ENCODE peak calls at places on chromosomes 13 and 19, in nine cellular contexts. I is GM12878, D is stomach, G is SK-N-SH, E is HepG2, A is K562, F is transverse colon, Y is esophagus muscularis mucosa, Z is H1. W is an unnamed sample.
A peak's percentile ranks its signal among the peaks of the same experiment; 100 is the strongest.

GRCh38 chr13:106534844-106535551 is 464 bp downstream of the EFNB2 start:
- DNase-seq in I (no peak), D (peak; percentile 35), G (no peak), E (no peak), A (peak; percentile 29), F (no peak), Y (no peak), Z (peak; percentile 76), W (peak; percentile 68)

GRCh38 chr13:79973533-79973963 is 367.4 kb downstream of the SPRY2 start:
- DNase-seq in I (no peak), D (no peak), G (peak; percentile 2), E (no peak), A (peak; percentile 8), F (peak; percentile 17), Y (no peak), Z (no peak), W (no peak)

GRCh38 chr19:33872445-33873320 is 76.0 kb downstream of the KCTD15 start:
- DNase-seq in I (no peak), D (no peak), G (no peak), E (no peak), A (no peak), F (no peak), Y (peak; percentile 45), Z (no peak), W (no peak)

GRCh38 chr13:111363591-111363990 is 43.1 kb downstream of the TEX29 start:
- DNase-seq in I (no peak), D (no peak), G (no peak), E (no peak), A (no peak), F (no peak), Y (peak; percentile 85), Z (peak; percentile 11), W (no peak)

GRCh38 chr13:31380728-31381127 is 181.0 kb downstream of the B3GLCT start:
- DNase-seq in I (no peak), D (no peak), G (no peak), E (no peak), A (no peak), F (no peak), Y (no peak), Z (no peak), W (no peak)

GRCh38 chr13:71242191-71242590 is 624.8 kb downstream of the DACH1 start:
- DNase-seq in I (no peak), D (no peak), G (no peak), E (no peak), A (no peak), F (no peak), Y (no peak), Z (no peak), W (no peak)

GRCh38 chr19:42281175-42282035 is 12.4 kb downstream of the CIC start:
- DNase-seq in I (no peak), D (no peak), G (no peak), E (peak; percentile 76), A (peak; percentile 26), F (peak; percentile 47), Y (no peak), Z (peak; percentile 73), W (peak; percentile 85)

GRCh38 chr13:100306444-100306999 is 217.6 kb downstream of the PCCA start:
- DNase-seq in I (no peak), D (no peak), G (no peak), E (no peak), A (no peak), F (no peak), Y (no peak), Z (no peak), W (no peak)

GRCh38 chr13:48585456-48585840 is 52.6 kb upstream of the RCBTB2 start:
- DNase-seq in I (no peak), D (peak; percentile 58), G (no peak), E (peak; percentile 43), A (no peak), F (peak; percentile 31), Y (peak; percentile 81), Z (no peak), W (no peak)

GRCh38 chr13:27599845-27600553 is 20.3 kb downstream of the LNX2 start:
- DNase-seq in I (no peak), D (peak; percentile 34), G (peak; percentile 17), E (peak; percentile 67), A (peak; percentile 10), F (no peak), Y (no peak), Z (no peak), W (no peak)

GRCh38 chr19:13016628-13017305 is 21.5 kb downstream of the NFIX start:
- DNase-seq in I (no peak), D (no peak), G (no peak), E (no peak), A (peak; percentile 53), F (no peak), Y (no peak), Z (no peak), W (no peak)

GRCh38 chr13:33867472-33867871 is 49.5 kb downstream of the RFC3 start:
- DNase-seq in I (no peak), D (no peak), G (no peak), E (no peak), A (peak; percentile 14), F (no peak), Y (no peak), Z (no peak), W (no peak)

GRCh38 chr19:47752440-47753211 is 7.3 kb downstream of the NOP53 start:
- DNase-seq in I (no peak), D (no peak), G (no peak), E (no peak), A (no peak), F (no peak), Y (no peak), Z (no peak), W (no peak)

GRCh38 chr19:12952488-12953455 is 4.3 kb downstream of the GADD45GIP1 start:
- DNase-seq in I (no peak), D (no peak), G (peak; percentile 79), E (no peak), A (peak; percentile 13), F (no peak), Y (no peak), Z (no peak), W (no peak)

GRCh38 chr19:41944336-41944735 is 14.8 kb downstream of the RABAC1 start:
- DNase-seq in I (no peak), D (no peak), G (no peak), E (no peak), A (no peak), F (no peak), Y (no peak), Z (no peak), W (no peak)

GRCh38 chr13:95087746-95088305 is 213.4 kb downstream of the ABCC4 start:
- DNase-seq in I (no peak), D (no peak), G (no peak), E (peak; percentile 23), A (no peak), F (no peak), Y (no peak), Z (no peak), W (no peak)

GRCh38 chr13:76937416-76937815 is 10.9 kb upstream of the ACOD1 start:
- DNase-seq in I (no peak), D (no peak), G (no peak), E (no peak), A (no peak), F (no peak), Y (no peak), Z (no peak), W (no peak)

GRCh38 chr19:51183629-51184028 is 41.3 kb upstream of the CD33 start:
- DNase-seq in I (no peak), D (no peak), G (no peak), E (no peak), A (no peak), F (no peak), Y (no peak), Z (no peak), W (no peak)

GRCh38 chr13:48411281-48412099 is 1.4 kb downstream of the LPAR6 start:
- DNase-seq in I (no peak), D (no peak), G (no peak), E (no peak), A (no peak), F (no peak), Y (no peak), Z (no peak), W (no peak)

GRCh38 chr19:39986643-39987042 is 10.2 kb upstream of the ZNF546 start:
- DNase-seq in I (no peak), D (no peak), G (no peak), E (no peak), A (no peak), F (no peak), Y (no peak), Z (no peak), W (no peak)
- TF ChIP-seq POLR2AphosphoS5 in I (no peak), D (no peak), G (no peak), E (no peak), A (no peak), F (no peak), Y (no peak), Z (no peak), W (no peak)

DNA sequence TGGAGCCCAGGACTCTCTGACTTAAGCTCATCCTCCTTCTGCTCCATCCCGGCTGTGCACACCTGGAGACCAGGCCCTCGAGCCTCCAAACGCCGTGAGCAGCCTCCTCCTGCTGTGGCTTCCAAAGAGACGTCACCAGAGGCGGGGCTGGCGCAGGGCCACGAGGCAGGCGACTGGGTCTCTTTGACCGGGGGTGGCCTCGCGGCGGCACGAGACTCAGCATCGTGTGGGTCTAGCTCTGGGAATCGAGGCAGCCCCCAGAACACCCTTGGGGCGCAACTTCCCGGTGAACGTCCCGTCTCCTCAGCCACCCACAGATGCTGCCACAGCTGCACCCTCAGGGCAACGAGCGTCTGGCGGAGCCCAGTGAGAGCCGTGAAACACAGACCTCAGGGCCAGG is 22.8 kb downstream of the RASA3 start:
- DNase-seq in I (no peak), D (no peak), G (peak; percentile 85), E (no peak), A (no peak), F (peak; percentile 32), Y (no peak), Z (no peak), W (peak; percentile 85)
- H3K27ac ChIP-seq in I (no peak overlapping the region), D (peak overlapping the region; percentile 62), G (peak overlapping the region; percentile 87), E (no peak overlapping the region), A (no peak overlapping the region), F (peak overlapping the region; percentile 64), Y (peak overlapping the region; percentile 28), Z (no peak overlapping the region), W (peak overlapping the region; percentile 2)

GRCh38 chr13:35630551-35631275 is 154.2 kb upstream of the MAB21L1 start:
- DNase-seq in I (no peak), D (no peak), G (peak; percentile 36), E (peak; percentile 52), A (peak; percentile 7), F (no peak), Y (no peak), Z (no peak), W (no peak)

DNA sequence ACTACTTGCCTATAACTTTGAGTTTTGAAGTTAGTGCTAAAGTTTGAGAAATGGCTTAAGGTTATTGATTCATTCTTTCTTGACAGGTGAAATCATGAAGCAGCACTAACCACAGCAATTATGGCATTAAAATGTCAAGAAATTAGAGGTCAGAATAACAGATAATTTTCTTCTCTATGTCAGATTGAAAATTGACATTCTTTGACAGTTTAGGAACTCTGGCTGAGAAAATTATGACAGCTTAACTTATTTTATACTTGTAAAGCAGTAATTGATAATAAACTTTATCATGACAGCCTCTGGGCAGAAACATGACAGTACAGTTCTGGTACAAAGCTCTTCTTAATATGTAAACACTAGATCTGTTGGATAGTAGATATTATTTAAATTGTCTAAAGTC is 155.2 kb upstream of the MAB21L1 start:
- DNase-seq in I (no peak), D (no peak), G (no peak), E (no peak), A (no peak), F (no peak), Y (no peak), Z (no peak), W (no peak)
- TF ChIP-seq EP300 in I (no peak), D (no peak), G (no peak), E (no peak), A (no peak), F (no peak), Y (no peak), Z (no peak), W (no peak)

GRCh38 chr19:18473706-18474087 is 35.8 kb upstream of the ISYNA1 start:
- DNase-seq in I (no peak), D (no peak), G (no peak), E (no peak), A (no peak), F (no peak), Y (no peak), Z (no peak), W (no peak)
- TF ChIP-seq POLR2AphosphoS5 in I (no peak), D (no peak), G (no peak), E (no peak), A (no peak), F (no peak), Y (no peak), Z (no peak), W (no peak)

W was measured in sigmoid colon.